ENCODE peak calls at places on chromosomes 16 and 17, in four cellular contexts. X is heart right ventricle, Y is colonic mucosa, H is upper lobe of right lung. I is an unnamed sample. For H3K27me3, the result is how much of the 10 kb centered on the place peaks cover.

GRCh38 chr17:37682007-37682406 is 38.8 kb upstream of the DDX52 start:
- DNase-seq in X (no peak), Y (no peak), H (no peak), I (no peak)

GRCh38 chr17:76207670-76208069 is 32.6 kb downstream of the RNF157 start:
- DNase-seq in X (no peak), Y (no peak), H (no peak), I (no peak)

GRCh38 chr16:12801511-12802042 is 2.1 kb downstream of the CPPED1 start:
- DNase-seq in X (no peak), Y (peak), H (no peak), I (no peak)

GRCh38 chr17:76417499-76418143 is 33.2 kb downstream of the SPHK1 start:
- DNase-seq in X (no peak), Y (no peak), H (peak), I (no peak)

GRCh38 chr17:66172706-66173223 is 19.2 kb downstream of the CEP112 start:
- DNase-seq in X (no peak), Y (no peak), H (no peak), I (no peak)

GRCh38 chr16:85376292-85377095 is 236.6 kb upstream of the GSE1 start:
- DNase-seq in X (peak), Y (peak), H (no peak), I (no peak)

GRCh38 chr17:2195729-2196128 is 107.9 kb downstream of the SMG6 start:
- DNase-seq in X (no peak), Y (no peak), H (no peak), I (no peak)

GRCh38 chr17:20206068-20206467 is 196.9 kb downstream of the SPECC1 start:
- DNase-seq in X (no peak), Y (no peak), H (no peak), I (peak)

GRCh38 chr17:34892864-34893263 is 68.4 kb downstream of the CCT6B start:
- DNase-seq in X (no peak), Y (no peak), H (no peak), I (peak)

GRCh38 chr17:17849863-17850373 is 13.1 kb upstream of the SREBF1 start:
- DNase-seq in X (no peak), Y (no peak), H (no peak), I (peak)

GRCh38 chr16:1643521-1643920 is 31.4 kb downstream of the CRAMP1 start:
- DNase-seq in X (no peak), Y (no peak), H (no peak), I (no peak)

GRCh38 chr17:64938925-64939474 is 19.7 kb upstream of the LRRC37A3 start:
- DNase-seq in X (peak), Y (peak), H (peak), I (peak)

GRCh38 chr17:62704381-62704971 is 77.0 kb downstream of the MRC2 start:
- DNase-seq in X (no peak), Y (peak), H (peak), I (peak)

GRCh38 chr17:2949469-2950044 is 113.8 kb downstream of the OR1D5 start:
- DNase-seq in X (peak), Y (peak), H (peak), I (no peak)

GRCh38 chr16:79599837-79600635 is 501 bp downstream of the MAF start:
- DNase-seq in X (peak), Y (peak), H (peak), I (peak)

GRCh38 chr16:86761117-86761971 is 183.0 kb downstream of the FOXL1 start:
- DNase-seq in X (peak), Y (peak), H (no peak), I (peak)
- H3K4me3 ChIP-seq in X (no peak), Y (no peak), H (no peak), I (no peak)

GRCh38 chr17:54493691-54494090 is 407.0 kb upstream of the TOM1L1 start:
- DNase-seq in X (no peak), Y (no peak), H (no peak), I (no peak)
- H3K27me3 ChIP-seq in X (under half), Y (under half), H (under half), I (under half)

GRCh38 chr17:59366773-59367656 is 35.6 kb downstream of the YPEL2 start:
- DNase-seq in X (no peak), Y (peak), H (peak), I (peak)

GRCh38 chr17:59367657-59368045 is 36.2 kb downstream of the YPEL2 start:
- DNase-seq in X (no peak), Y (no peak), H (no peak), I (peak)

GRCh38 chr17:59365383-59365981 is 34.0 kb downstream of the YPEL2 start:
- DNase-seq in X (no peak), Y (no peak), H (no peak), I (peak)

GRCh38 chr17:59368218-59368857 is 36.9 kb downstream of the YPEL2 start:
- DNase-seq in X (no peak), Y (no peak), H (no peak), I (no peak)

DNA sequence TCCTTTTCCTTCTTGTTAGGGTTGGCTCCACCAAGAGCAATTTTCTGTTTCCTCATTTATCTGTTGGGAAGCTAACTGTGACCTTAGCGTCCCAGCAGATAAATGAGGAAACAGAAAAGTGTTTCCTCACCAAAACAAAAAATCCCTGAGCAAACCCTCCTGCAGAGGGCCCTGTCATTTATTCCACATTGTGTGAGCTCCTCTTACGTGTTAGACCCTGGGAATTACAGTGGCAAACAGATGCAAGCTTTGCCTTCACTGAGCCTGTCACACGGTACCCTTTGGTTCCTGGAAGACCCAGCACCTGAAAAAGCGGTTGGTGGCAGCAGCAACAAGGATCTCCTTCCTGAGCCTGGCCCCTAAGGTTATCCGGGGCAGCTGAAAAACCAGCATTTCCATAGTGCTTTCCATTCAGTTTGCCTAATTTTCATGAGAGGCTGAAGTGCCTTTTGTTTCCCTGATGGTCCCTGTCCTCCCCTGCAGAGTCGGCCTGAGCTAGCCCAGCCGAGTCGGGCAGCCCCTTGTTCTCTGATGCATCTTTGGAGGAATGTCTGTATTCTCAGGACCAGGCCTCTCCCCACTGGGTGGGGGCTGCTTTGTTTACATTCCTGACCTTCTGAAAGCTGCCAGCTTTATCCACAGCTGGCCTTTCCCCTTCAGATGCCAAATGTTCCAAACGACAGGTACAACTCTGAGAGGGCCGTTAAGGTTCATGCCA is 34.7 kb downstream of the YPEL2 start:
- DNase-seq in X (no peak), Y (no peak), H (no peak), I (peak)
- H3K4me3 ChIP-seq in X (no peak), Y (no peak), H (no peak), I (no peak)

GRCh38 chr17:73197141-73197540 is 4.3 kb downstream of the COG1 start:
- DNase-seq in X (no peak), Y (no peak), H (no peak), I (no peak)

GRCh38 chr17:73199751-73200317 is 7.0 kb downstream of the COG1 start:
- DNase-seq in X (no peak), Y (no peak), H (no peak), I (no peak)

GRCh38 chr17:73200476-73200875 is 7.6 kb downstream of the COG1 start:
- DNase-seq in X (no peak), Y (no peak), H (no peak), I (no peak)

GRCh38 chr17:73198201-73198929 is 5.5 kb downstream of the COG1 start:
- DNase-seq in X (no peak), Y (no peak), H (no peak), I (no peak)

DNA sequence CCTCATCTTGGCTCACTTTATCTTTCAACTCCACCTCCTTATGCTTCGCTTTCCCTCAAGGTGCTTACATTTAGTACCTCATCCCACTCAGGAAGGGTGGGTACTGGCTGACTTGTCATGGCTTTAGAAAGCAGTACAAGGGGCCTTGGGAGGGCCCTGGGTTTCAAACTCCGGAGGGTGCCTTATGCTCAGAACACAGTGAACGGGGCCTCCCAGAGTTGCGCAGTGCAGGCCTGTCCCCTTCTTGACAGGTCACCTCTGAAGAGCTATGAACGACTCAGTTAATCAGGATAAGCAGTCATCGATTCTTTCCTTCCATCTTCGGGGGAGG is 6.0 kb downstream of the COG1 start:
- DNase-seq in X (no peak), Y (no peak), H (no peak), I (no peak)
- H3K27me3 ChIP-seq in X (under half), Y (under half), H (under half), I (under half)

GRCh38 chr17:67700037-67700436 is 17.7 kb upstream of the NOL11 start:
- DNase-seq in X (no peak), Y (no peak), H (no peak), I (no peak)
- H3K4me3 ChIP-seq in X (no peak), Y (no peak), H (no peak), I (no peak)

GRCh38 chr17:79185671-79186070 is 111.0 kb downstream of the ENGASE start:
- DNase-seq in X (no peak), Y (no peak), H (no peak), I (no peak)

GRCh38 chr17:79188048-79188447 is 113.4 kb downstream of the ENGASE start:
- DNase-seq in X (no peak), Y (no peak), H (no peak), I (peak)

GRCh38 chr17:79188679-79189078 is 114.1 kb downstream of the ENGASE start:
- DNase-seq in X (no peak), Y (no peak), H (no peak), I (no peak)

GRCh38 chr17:79187186-79187585 is 112.6 kb downstream of the ENGASE start:
- DNase-seq in X (no peak), Y (no peak), H (no peak), I (no peak)

DNA sequence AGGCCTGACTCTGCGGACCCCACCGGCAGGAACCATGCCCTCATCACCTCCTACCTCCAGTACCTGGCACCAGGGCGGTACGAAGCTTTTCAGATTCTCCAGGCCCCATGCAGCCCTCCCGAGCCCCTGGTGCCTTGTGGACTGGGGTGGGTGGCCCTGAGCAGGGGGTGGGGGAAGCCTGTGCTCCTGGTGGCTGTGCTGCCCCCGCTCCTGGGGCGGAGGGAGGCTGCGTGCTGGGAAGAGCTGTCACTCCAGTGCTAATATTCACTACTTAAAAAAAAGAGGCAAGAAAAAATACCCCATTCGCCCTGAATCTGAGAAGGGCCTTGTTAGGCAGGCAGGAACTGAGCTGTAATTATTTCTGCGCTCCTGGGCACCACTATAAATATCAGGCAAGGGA is 111.8 kb downstream of the ENGASE start:
- DNase-seq in X (no peak), Y (no peak), H (no peak), I (no peak)
- H3K27me3 ChIP-seq in X (under half), Y (under half), H (half or more), I (half or more)

GRCh38 chr17:4953461-4953961 is 2.6 kb downstream of the ENO3 start:
- DNase-seq in X (no peak), Y (no peak), H (no peak), I (no peak)

GRCh38 chr17:4950757-4951204 is at the start of gene ENO3:
- DNase-seq in X (peak), Y (peak), H (no peak), I (peak)

GRCh38 chr17:4949321-4950074 is 1.2 kb upstream of the PFN1 start:
- DNase-seq in X (peak), Y (peak), H (peak), I (peak)

GRCh38 chr17:4950075-4950756 is 703 bp upstream of the ENO3 start:
- DNase-seq in X (peak), Y (peak), H (peak), I (peak)

DNA sequence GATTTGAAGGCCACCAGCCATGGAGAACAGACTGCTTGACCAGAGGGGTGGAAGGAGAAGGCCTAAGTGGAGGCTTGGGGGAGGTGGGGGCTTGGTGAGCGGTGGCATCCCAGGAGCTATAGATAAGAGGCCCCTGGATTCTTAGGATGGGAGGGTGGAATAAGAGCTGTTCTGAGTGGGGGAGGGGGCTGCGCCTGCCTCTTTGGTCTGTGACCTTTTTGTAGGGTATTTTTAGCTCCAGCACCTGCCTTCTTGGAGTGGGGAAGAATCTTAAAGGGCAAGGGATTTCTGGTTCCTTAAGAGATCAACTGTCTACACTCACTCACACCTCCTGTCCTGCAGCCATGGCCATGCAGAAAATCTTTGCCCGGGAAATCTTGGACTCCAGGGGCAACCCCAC is 567 bp downstream of the ENO3 start:
- DNase-seq in X (no peak), Y (no peak), H (no peak), I (no peak)
- H3K4me3 ChIP-seq in X (peak), Y (no peak), H (no peak), I (no peak)

DNA sequence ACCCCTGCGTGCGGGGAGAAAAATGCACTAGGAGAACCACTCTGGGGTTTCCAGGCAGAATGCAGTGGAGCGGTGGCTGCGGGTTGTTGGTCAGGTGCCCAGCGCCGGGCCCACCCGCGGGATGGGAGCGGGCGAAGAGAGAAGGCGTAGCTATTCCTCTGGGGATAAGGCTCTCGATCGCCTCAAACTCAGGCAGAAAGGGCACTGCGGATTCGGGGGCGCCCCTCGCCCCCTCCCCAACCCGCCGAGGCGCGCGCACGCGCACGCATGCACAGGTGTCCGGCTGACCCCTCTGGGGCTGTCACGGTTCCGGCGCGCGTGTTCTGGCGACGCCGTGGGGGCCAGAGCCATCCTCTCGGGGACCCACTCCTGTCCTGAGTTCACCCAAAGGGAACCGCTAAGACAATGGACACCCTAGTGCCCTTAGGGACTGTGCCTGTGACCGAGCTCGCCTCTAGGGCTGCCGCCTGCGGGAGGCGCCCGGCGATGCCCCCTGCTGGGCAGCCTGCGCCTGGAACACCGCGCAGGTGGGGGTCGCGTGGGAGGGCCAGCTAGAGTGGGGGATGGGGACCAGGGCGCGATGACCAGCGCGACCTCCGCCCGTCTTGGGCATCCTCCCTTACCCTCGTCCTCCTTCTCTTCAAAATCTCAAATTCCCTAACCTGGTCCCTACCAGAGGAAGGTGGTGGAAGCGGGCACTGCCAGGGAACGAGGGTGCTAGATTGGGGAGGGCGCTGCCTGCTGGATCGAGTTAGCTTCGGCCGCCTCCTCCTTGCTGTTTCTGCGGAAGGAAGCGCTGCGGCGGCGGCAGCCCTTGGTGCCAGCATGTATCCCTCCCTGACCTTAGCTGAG is 14.4 kb upstream of the CBX8 start:
- DNase-seq in X (no peak), Y (no peak), H (no peak), I (peak)
- H3K27me3 ChIP-seq in X (under half), Y (half or more), H (half or more), I (half or more)

GRCh38 chr17:49191917-49192741 is 18.2 kb downstream of the GNGT2 start:
- DNase-seq in X (peak), Y (peak), H (peak), I (peak)

GRCh38 chr17:49196520-49196919 is 13.9 kb downstream of the GNGT2 start:
- DNase-seq in X (no peak), Y (no peak), H (no peak), I (no peak)

GRCh38 chr17:49193513-49194296 is 16.7 kb downstream of the GNGT2 start:
- DNase-seq in X (peak), Y (peak), H (no peak), I (peak)

GRCh38 chr17:49195746-49196145 is 14.6 kb downstream of the GNGT2 start:
- DNase-seq in X (no peak), Y (no peak), H (no peak), I (no peak)

GRCh38 chr17:49194297-49194607 is 16.1 kb downstream of the GNGT2 start:
- DNase-seq in X (no peak), Y (no peak), H (no peak), I (no peak)
- H3K4me3 ChIP-seq in X (no peak), Y (no peak), H (no peak), I (no peak)

DNA sequence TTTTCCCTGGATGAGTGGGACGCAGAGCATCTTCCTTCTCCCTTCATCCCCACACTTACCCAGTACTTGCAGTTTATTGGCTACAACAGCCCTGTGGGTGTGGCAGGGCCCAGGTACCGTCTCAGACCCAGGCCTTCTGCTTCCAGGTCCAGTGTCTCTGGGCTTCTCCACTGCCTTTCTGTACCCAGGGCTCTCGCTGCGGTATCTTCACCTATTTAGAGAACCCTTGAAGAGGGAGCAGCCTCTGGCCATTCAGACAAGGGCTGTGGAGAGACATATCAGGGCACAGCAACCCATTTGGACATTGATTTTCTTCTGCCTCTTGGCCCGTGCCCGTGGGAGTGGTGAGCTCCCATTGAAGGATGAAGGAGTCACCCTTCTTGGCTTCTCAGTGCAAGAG is 17.3 kb downstream of the TBX4 start:
- DNase-seq in X (no peak), Y (no peak), H (no peak), I (no peak)
- H3K27me3 ChIP-seq in X (under half), Y (under half), H (under half), I (under half)